ENCODE peak calls at places on chromosomes 1 and 21, in four cellular contexts. F is neural progenitor cell, W is spleen, L is fibroblast of lung. S is an unnamed sample.

GRCh38 chr1:228066416-228066815 is 16.1 kb upstream of the ARF1 start:
- DNase-seq in F (no peak), L (no peak), W (peak; percentile 61), S (no peak)

GRCh38 chr1:238223067-238223640 is 332.4 kb upstream of the ZP4 start:
- DNase-seq in L (peak; percentile 67), F (no peak), W (no peak), S (no peak)

GRCh38 chr21:44761011-44761729 is 40.5 kb downstream of the UBE2G2 start:
- DNase-seq in W (peak; percentile 35), F (peak; percentile 53), L (no peak), S (peak; percentile 77)

GRCh38 chr1:235999259-235999925 is 65.5 kb downstream of the NID1 start:
- DNase-seq in L (peak; percentile 98), W (no peak), F (no peak), S (no peak)

GRCh38 chr1:161835963-161836362 is 69.8 kb downstream of the ATF6 start:
- DNase-seq in W (no peak), L (peak; percentile 79), F (no peak), S (no peak)

GRCh38 chr1:162458206-162458605 is 39.4 kb upstream of the UHMK1 start:
- DNase-seq in F (no peak), L (peak; percentile 32), W (no peak), S (no peak)

GRCh38 chr21:36694041-36694515 is 4.8 kb upstream of the SIM2 start:
- DNase-seq in W (no peak), F (peak; percentile 56), L (peak; percentile 36), S (no peak)

GRCh38 chr21:39071623-39072214 is 111.5 kb downstream of the PSMG1 start:
- DNase-seq in F (no peak), L (peak; percentile 72), W (no peak), S (no peak)

GRCh38 chr1:243482237-243483022 is 226.6 kb downstream of the SDCCAG8 start:
- DNase-seq in L (peak; percentile 77), F (peak; percentile 58), W (no peak), S (no peak)

GRCh38 chr21:42258885-42259407 is 40.0 kb downstream of the ABCG1 start:
- DNase-seq in L (no peak), W (no peak), F (no peak), S (no peak)

GRCh38 chr1:11174271-11174942 is 14.7 kb upstream of the ANGPTL7 start:
- DNase-seq in W (no peak), L (no peak), F (no peak), S (no peak)

GRCh38 chr1:177315270-177315669 is 144.5 kb downstream of the BRINP2 start:
- DNase-seq in L (peak; percentile 7), W (no peak), F (no peak), S (no peak)

GRCh38 chr21:26165331-26165730 is 5.2 kb downstream of the APP start:
- DNase-seq in L (peak; percentile 49), W (no peak), F (no peak), S (no peak)

GRCh38 chr1:54114955-54115354 is 37.8 kb downstream of the CDCP2 start:
- DNase-seq in F (no peak), W (peak; percentile 45), L (no peak), S (no peak)

GRCh38 chr1:218459450-218459849 is 114.3 kb downstream of the TGFB2 start:
- DNase-seq in W (no peak), L (peak; percentile 75), F (peak; percentile 10), S (no peak)

GRCh38 chr21:33968998-33969353 is 53.4 kb upstream of the ATP5PO start:
- DNase-seq in F (no peak), W (no peak), L (no peak), S (no peak)

GRCh38 chr1:162191396-162192322 is 122.2 kb downstream of the NOS1AP start:
- DNase-seq in L (no peak), W (no peak), F (no peak), S (peak; percentile 48)

GRCh38 chr21:41600961-41601572 is 93.1 kb upstream of the TMPRSS2 start:
- DNase-seq in W (no peak), L (no peak), F (no peak), S (no peak)

GRCh38 chr1:209375681-209376360 is 207.7 kb upstream of the CAMK1G start:
- DNase-seq in W (no peak), F (peak; percentile 38), L (peak; percentile 56), S (no peak)

GRCh38 chr1:221212926-221213325 is 333.7 kb downstream of the HLX start:
- DNase-seq in F (no peak), W (no peak), L (no peak), S (no peak)

GRCh38 chr1:29136463-29136915 is 12.8 kb upstream of the TMEM200B start:
- DNase-seq in F (no peak), W (peak; percentile 35), L (peak; percentile 71), S (no peak)

GRCh38 chr1:248848596-248848995 is 10.3 kb downstream of the ZNF692 start:
- DNase-seq in F (no peak), W (no peak), L (no peak), S (no peak)

GRCh38 chr1:165928075-165928731 is 100.8 kb downstream of the UCK2 start:
- DNase-seq in L (peak; percentile 40), W (no peak), F (peak; percentile 60), S (peak; percentile 54)

GRCh38 chr1:212470059-212470458 is 37.3 kb downstream of the NENF start:
- DNase-seq in W (peak; percentile 60), F (no peak), L (peak; percentile 99), S (peak; percentile 65)

DNA sequence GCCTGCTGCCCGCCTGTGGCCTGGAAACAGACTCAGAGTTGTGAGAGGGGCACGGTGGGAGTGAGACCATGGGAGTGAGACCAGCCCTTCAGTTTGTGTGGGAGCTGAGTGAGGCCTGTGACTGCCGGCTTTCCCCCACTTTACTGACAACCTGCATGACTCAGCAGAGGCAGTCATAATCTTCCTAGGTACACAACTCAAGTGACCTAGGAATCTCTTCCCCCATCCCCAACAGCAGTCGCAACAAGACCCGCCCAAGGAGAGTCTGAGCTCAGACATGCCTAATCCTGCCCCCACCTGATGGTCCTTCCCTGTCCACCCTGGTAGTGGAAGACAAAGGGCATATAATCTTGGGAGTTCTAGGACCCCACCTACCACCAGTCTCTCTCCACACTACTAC is 44.2 kb downstream of the KLHL20 start:
- DNase-seq in L (no peak), W (no peak), F (no peak), S (no peak)
- H3K4me3 ChIP-seq in L (no peak overlapping the region), W (no peak overlapping the region), F (no peak overlapping the region), S (no peak overlapping the region)

GRCh38 chr1:113255728-113256347 is 134.5 kb upstream of the MAGI3 start:
- DNase-seq in W (no peak), F (peak; percentile 82), L (peak; percentile 49), S (no peak)

GRCh38 chr1:113255038-113255727 is 135.1 kb upstream of the MAGI3 start:
- DNase-seq in W (no peak), F (peak; percentile 46), L (no peak), S (no peak)

GRCh38 chr1:113253187-113253966 is 136.9 kb upstream of the MAGI3 start:
- DNase-seq in W (no peak), F (peak; percentile 71), L (no peak), S (peak; percentile 65)

GRCh38 chr1:113253979-113254378 is 136.3 kb upstream of the MAGI3 start:
- DNase-seq in F (peak; percentile 24), L (no peak), W (no peak), S (no peak)

DNA sequence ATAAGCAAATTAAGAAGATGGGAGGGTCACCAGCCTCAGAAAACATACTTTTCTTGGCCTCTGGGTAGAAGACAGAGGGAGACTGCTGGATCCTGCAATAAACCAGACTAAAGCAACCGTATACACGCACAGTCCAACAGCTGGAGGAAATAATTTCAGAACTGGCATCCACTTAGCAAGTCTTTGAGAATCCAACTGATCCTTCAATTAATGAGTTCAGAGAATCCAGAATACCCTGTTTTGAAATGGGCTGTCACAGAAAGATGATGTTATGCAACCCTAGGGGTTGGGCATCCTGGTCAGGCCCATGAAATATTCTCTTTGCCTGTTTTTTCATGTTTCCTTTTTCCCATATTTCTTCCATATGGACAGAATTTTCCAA is 134.0 kb upstream of the MAGI3 start:
- DNase-seq in W (no peak), L (no peak), F (no peak), S (no peak)
- H3K4me1 ChIP-seq in W (no peaks in the 10 kb centered on the region), L (no peaks in the 10 kb centered on the region), F (peaks cover 59% of the 10 kb centered on the region), S (peaks cover 28% of the 10 kb centered on the region)

DNA sequence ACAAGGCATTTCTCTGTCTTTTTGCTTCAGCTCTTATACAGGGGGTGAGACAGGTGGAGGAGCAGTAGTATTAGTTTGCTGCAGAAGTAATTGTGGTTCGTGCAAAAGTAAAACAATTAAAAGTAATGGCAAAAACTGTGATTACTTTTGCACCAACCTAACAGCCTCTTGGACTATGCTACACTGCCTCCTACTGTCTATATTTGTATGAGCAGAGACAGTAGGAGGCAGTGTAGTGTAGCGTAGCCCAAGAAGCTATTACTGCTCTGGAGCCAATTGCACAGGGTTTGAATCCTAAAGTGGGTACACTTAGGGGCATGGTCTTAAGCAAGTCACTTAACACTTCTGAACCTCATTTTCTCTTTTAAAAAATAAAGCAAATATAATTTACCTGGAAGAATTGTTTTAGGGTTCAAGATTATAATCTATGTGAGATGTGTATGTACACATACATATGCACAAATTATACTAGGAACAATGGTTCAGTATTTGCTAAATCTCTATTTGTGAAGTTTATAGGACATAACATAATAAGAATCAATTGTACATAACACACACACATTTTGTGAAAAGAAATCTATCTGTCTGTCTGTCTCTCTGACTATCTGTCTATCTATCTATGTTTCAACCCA is 103.8 kb downstream of the BRINP3 start:
- DNase-seq in F (peak; percentile 57), L (peak; percentile 6), W (no peak), S (no peak)
- TF ChIP-seq CTCF in F (peak; percentile 78), L (peak; percentile 12), W (no peak), S (peak; percentile 13)

GRCh38 chr1:34924759-34925555 is 4.5 kb downstream of the DLGAP3 start:
- DNase-seq in L (peak; percentile 50), W (no peak), F (peak; percentile 90), S (peak; percentile 76)
- H3K4me3 ChIP-seq in L (no peak overlapping the region), W (no peak overlapping the region), F (no peak overlapping the region), S (no peak overlapping the region)

GRCh38 chr1:154957258-154957657 is 1.4 kb upstream of the PBXIP1 start:
- DNase-seq in W (peak; percentile 56), F (no peak), L (peak; percentile 16), S (peak; percentile 23)

GRCh38 chr1:154955039-154955717 is 721 bp downstream of the PBXIP1 start:
- DNase-seq in L (peak; percentile 79), W (peak; percentile 90), F (peak; percentile 90), S (peak; percentile 85)

GRCh38 chr1:154954541-154954940 is 1.4 kb downstream of the PBXIP1 start:
- DNase-seq in W (no peak), F (peak; percentile 69), L (no peak), S (no peak)

GRCh38 chr1:154956557-154956956 is 658 bp upstream of the PBXIP1 start:
- DNase-seq in F (peak; percentile 58), L (no peak), W (peak; percentile 75), S (peak; percentile 47)

DNA sequence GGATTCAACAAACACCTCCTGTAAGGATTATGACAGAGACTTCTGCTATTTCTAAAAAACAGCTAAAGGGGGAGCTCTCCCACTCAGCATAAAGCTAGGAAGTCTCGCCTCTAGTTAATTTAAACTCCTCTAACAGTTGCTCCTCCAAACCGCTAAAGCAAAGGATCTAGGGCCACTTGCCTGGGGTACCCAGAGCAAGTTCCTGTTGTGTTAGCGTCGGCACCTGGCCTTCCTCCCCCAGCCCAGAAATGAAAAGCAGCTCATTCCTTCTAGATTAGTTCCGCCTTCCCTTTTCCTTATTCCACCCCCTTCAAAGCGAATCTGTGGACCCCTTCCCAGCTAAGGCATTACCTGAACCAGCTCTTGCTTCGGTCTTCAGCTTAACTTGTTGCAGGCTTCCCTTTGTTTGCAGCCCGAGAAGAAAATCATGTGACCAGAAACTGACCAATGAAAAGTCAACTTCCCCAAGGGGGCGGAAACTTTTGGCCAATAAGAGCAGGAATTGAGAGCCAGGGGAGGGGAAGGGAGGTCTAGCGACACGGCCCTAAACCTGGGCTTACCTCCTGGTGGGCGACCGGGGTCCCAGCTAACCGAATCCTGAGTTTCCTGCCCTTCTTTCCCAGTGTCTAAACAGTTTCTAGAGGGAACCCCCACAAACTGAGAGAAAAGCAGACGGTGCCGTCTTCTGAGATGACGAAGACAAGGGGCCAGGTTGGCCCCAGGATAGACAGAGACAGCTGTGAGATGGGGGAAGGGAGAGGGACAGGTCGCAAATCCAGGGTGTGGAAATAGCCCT is at the start of gene PBXIP1:
- DNase-seq in W (peak; percentile 83), F (peak; percentile 95), L (peak; percentile 86), S (peak; percentile 62)
- H3K4me1 ChIP-seq in W (peaks cover 90% of the 10 kb centered on the region), F (peaks cover 45% of the 10 kb centered on the region), L (peaks cover 16% of the 10 kb centered on the region), S (peaks cover 46% of the 10 kb centered on the region)